ENCODE peak calls at places on chromosomes 13 and 19, in eight cellular contexts. R is GM20000, H is endodermal cell, M is AG09319, Q is choroid plexus epithelial cell, D is fibroblast of the aortic adventitia, Y is kidney epithelial cell, X is stomach. V is an unnamed sample.

GRCh38 chr13:102948006-102948405 is 102.2 kb downstream of the ERCC5 start:
- DNase-seq in D (peak; percentile 2), Q (peak; percentile 12), X (no peak), R (no peak), H (no peak), M (no peak), Y (no peak), V (peak; percentile 2)

GRCh38 chr19:13794388-13794751 is 873 bp upstream of the ZSWIM4 start:
- DNase-seq in M (peak; percentile 80), D (peak; percentile 94), H (no peak), Y (no peak), X (peak; percentile 80), R (no peak), Q (peak; percentile 99), V (peak; percentile 75)

GRCh38 chr19:1250374-1251232 is 2.2 kb downstream of the MIDN start:
- DNase-seq in Y (no peak), Q (peak; percentile 81), X (no peak), D (peak; percentile 63), H (peak; percentile 84), M (no peak), R (peak; percentile 78), V (no peak)

GRCh38 chr19:56111601-56112312 is 9.3 kb downstream of the ZNF787 start:
- DNase-seq in Y (no peak), H (no peak), D (no peak), R (peak; percentile 73), Q (no peak), X (peak; percentile 72), M (no peak), V (peak; percentile 55)

GRCh38 chr13:33319859-33320258 is 34.3 kb upstream of the STARD13 start:
- DNase-seq in H (no peak), D (no peak), Y (no peak), X (no peak), R (no peak), M (no peak), Q (no peak), V (no peak)

GRCh38 chr19:16888629-16889371 is at the start of gene F2RL3:
- DNase-seq in Y (no peak), X (peak; percentile 38), R (peak; percentile 78), M (no peak), Q (no peak), H (no peak), D (no peak), V (no peak)

GRCh38 chr19:17863520-17864182 is 3.9 kb downstream of the RPL18A start:
- DNase-seq in Q (no peak), X (no peak), M (no peak), D (no peak), R (no peak), H (peak; percentile 53), Y (no peak), V (no peak)

GRCh38 chr13:35285677-35286076 is 190.8 kb downstream of the MAB21L1 start:
- DNase-seq in H (no peak), R (no peak), D (no peak), M (no peak), X (no peak), Q (no peak), Y (no peak), V (no peak)

GRCh38 chr19:57802269-57802668 is 12.4 kb downstream of the ZNF552 start:
- DNase-seq in X (no peak), R (no peak), M (no peak), Q (no peak), D (no peak), Y (no peak), H (peak; percentile 77), V (no peak)

GRCh38 chr13:105915451-105915850 is 620.0 kb downstream of the EFNB2 start:
- DNase-seq in R (no peak), X (no peak), M (no peak), Q (no peak), Y (no peak), H (no peak), D (no peak), V (no peak)

GRCh38 chr19:55670280-55671053 is 4.6 kb upstream of the EPN1 start:
- DNase-seq in X (no peak), M (no peak), Q (no peak), Y (no peak), H (peak; percentile 75), R (no peak), D (no peak), V (no peak)

GRCh38 chr13:102117175-102117830 is 284.5 kb downstream of the FGF14 start:
- DNase-seq in Y (no peak), H (no peak), Q (no peak), R (no peak), D (no peak), M (no peak), X (no peak), V (peak; percentile 3)

GRCh38 chr13:49443327-49443688 is 556 bp downstream of the CAB39L start:
- DNase-seq in X (no peak), R (peak; percentile 30), Y (no peak), Q (peak; percentile 66), H (no peak), M (no peak), D (peak; percentile 43), V (peak; percentile 1)

GRCh38 chr13:67574320-67575233 is 344.4 kb upstream of the PCDH9 start:
- DNase-seq in M (no peak), R (no peak), Y (no peak), X (no peak), H (no peak), Q (peak; percentile 85), D (no peak), V (no peak)

GRCh38 chr13:98483636-98484288 is 93.1 kb downstream of the STK24 start:
- DNase-seq in R (no peak), X (no peak), M (no peak), H (no peak), D (no peak), Q (peak; percentile 65), Y (no peak), V (no peak)

GRCh38 chr19:29687244-29687896 is 22.1 kb downstream of the PLEKHF1 start:
- DNase-seq in Y (peak; percentile 89), R (no peak), Q (peak; percentile 99), H (no peak), X (no peak), M (peak; percentile 95), D (peak; percentile 99), V (no peak)

GRCh38 chr13:51523082-51523518 is 61.2 kb upstream of the WDFY2 start:
- DNase-seq in X (no peak), M (no peak), R (no peak), H (no peak), Q (peak; percentile 27), D (peak; percentile 60), Y (peak; percentile 18), V (no peak)

GRCh38 chr13:86892330-86892729 is 778.8 kb upstream of the SLITRK5 start:
- DNase-seq in R (no peak), H (no peak), M (no peak), Q (peak; percentile 85), D (no peak), X (no peak), Y (no peak), V (no peak)

GRCh38 chr19:47542030-47542475 is 27.2 kb upstream of the NAPA start:
- DNase-seq in D (peak; percentile 63), H (no peak), Y (no peak), Q (peak; percentile 23), R (no peak), X (no peak), M (no peak), V (no peak)

GRCh38 chr19:8881512-8881911 is 49.3 kb downstream of the MBD3L1 start:
- DNase-seq in M (no peak), Q (no peak), X (no peak), Y (no peak), R (no peak), H (no peak), D (no peak), V (no peak)

GRCh38 chr19:1133471-1133929 is 29.7 kb downstream of the GPX4 start:
- DNase-seq in D (no peak), M (no peak), X (peak; percentile 56), Q (no peak), H (peak; percentile 87), R (peak; percentile 97), Y (no peak), V (no peak)

GRCh38 chr13:72384879-72385278 is 342.6 kb downstream of the MZT1 start:
- DNase-seq in X (no peak), D (peak; percentile 21), R (no peak), Y (no peak), M (peak; percentile 23), Q (peak; percentile 75), H (no peak), V (no peak)

GRCh38 chr13:72379581-72379980 is 347.8 kb downstream of the MZT1 start:
- DNase-seq in M (no peak), D (no peak), R (no peak), H (no peak), Y (no peak), Q (peak; percentile 2), X (no peak), V (no peak)

GRCh38 chr13:72386138-72386684 is 341.2 kb downstream of the MZT1 start:
- DNase-seq in D (no peak), H (no peak), Q (no peak), R (no peak), X (no peak), M (no peak), Y (no peak), V (no peak)

GRCh38 chr13:72383646-72384045 is 343.8 kb downstream of the MZT1 start:
- DNase-seq in Q (no peak), R (no peak), M (no peak), D (no peak), Y (no peak), H (no peak), X (no peak), V (no peak)

GRCh38 chr13:72384186-72384823 is 343.1 kb downstream of the MZT1 start:
- DNase-seq in D (no peak), Y (no peak), Q (peak; percentile 31), X (no peak), H (no peak), M (no peak), R (no peak), V (no peak)
- TF ChIP-seq CTCF in D (no peak), Y (no peak), Q (peak; percentile 32), X (no peak), H (peak; percentile 43), M (no peak), R (no peak), V (no peak)

GRCh38 chr13:111068009-111068350 is 47.1 kb upstream of the ARHGEF7 start:
- DNase-seq in Y (no peak), H (no peak), X (no peak), R (no peak), M (no peak), D (no peak), Q (no peak), V (no peak)
- TF ChIP-seq CTCF in Y (no peak), H (peak; percentile 51), X (peak; percentile 5), R (no peak), M (no peak), D (no peak), Q (no peak), V (no peak)

DNA sequence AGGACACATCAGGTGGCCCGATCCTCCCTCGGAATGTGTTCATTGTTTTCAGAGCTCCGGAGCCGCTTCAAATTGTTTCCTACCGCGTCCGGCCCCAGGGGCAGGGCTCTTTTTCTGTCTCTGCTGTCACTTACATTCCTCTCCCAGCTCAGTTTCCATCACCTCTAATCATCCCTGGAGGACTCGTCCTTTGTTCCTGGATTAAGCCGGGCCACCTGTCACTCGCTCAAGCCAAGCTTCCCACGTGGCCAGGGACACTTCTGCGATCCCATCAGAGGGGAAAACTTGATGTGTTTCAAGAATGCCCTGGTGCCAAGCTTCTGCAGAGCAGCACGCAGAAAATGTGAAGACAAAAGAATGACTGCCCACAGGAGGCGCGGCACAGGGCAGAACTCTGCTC is 13.5 kb downstream of the IL17D start:
- DNase-seq in H (peak; percentile 78), R (no peak), Q (no peak), Y (no peak), X (no peak), D (no peak), M (no peak), V (no peak)
- TF ChIP-seq CTCF in H (no peak), R (no peak), Q (no peak), Y (no peak), X (no peak), D (no peak), M (no peak), V (no peak)

GRCh38 chr13:23715762-23716235 is 145.6 kb downstream of the TNFRSF19 start:
- DNase-seq in X (peak; percentile 60), Q (peak; percentile 58), Y (no peak), M (no peak), D (no peak), H (peak; percentile 86), R (peak; percentile 26), V (peak; percentile 43)
- TF ChIP-seq CTCF in X (peak; percentile 33), Q (peak; percentile 70), Y (peak; percentile 17), M (peak; percentile 7), D (peak; percentile 27), H (peak; percentile 74), R (no peak), V (peak; percentile 31)

V was measured in Calu3.